ENCODE peak calls at places on chromosomes 12 and 14, in five cellular contexts. F, E, G, A and X are unnamed samples.

GRCh38 chr12:132559652-132560420 is 50.5 kb downstream of the LRCOL1 start:
- DNase-seq in F (peak), A (peak), G (no peak), E (peak), X (peak)

GRCh38 chr12:6827982-6828670 is at the start of gene P3H3:
- DNase-seq in G (no peak), E (peak), A (peak), F (no peak), X (no peak)

GRCh38 chr12:19192709-19193108 is 63.2 kb downstream of the PLEKHA5 start:
- DNase-seq in E (no peak), G (no peak), A (no peak), F (no peak), X (no peak)

GRCh38 chr14:83173687-83174086 is 1640.0 kb upstream of the SEL1L start:
- DNase-seq in G (no peak), F (no peak), E (no peak), A (no peak), X (no peak)

GRCh38 chr12:31477669-31478068 is 113.3 kb downstream of the DENND5B start:
- DNase-seq in F (no peak), G (no peak), E (no peak), A (no peak), X (peak)

GRCh38 chr14:87286191-87286590 is 706.8 kb downstream of the GALC start:
- DNase-seq in F (no peak), G (no peak), A (no peak), E (no peak), X (no peak)

GRCh38 chr14:55955175-55955574 is 163.0 kb upstream of the PELI2 start:
- DNase-seq in G (no peak), E (no peak), F (no peak), A (no peak), X (no peak)

GRCh38 chr12:60106207-60106606 is 510.4 kb downstream of the SLC16A7 start:
- DNase-seq in E (peak), A (peak), G (no peak), F (no peak), X (no peak)

GRCh38 chr12:125125271-125125670 is 60.0 kb downstream of the AACS start:
- DNase-seq in F (no peak), G (no peak), E (no peak), A (no peak), X (no peak)

GRCh38 chr12:25800101-25800500 is 158.4 kb upstream of the RASSF8 start:
- DNase-seq in A (no peak), G (no peak), F (no peak), E (no peak), X (no peak)

GRCh38 chr14:63867926-63868921 is 15.4 kb downstream of the SYNE2 start:
- DNase-seq in E (no peak), G (no peak), A (no peak), F (peak), X (no peak)

GRCh38 chr12:108199111-108199510 is 70.0 kb downstream of the WSCD2 start:
- DNase-seq in G (no peak), A (no peak), E (no peak), F (no peak), X (no peak)

GRCh38 chr14:55869397-55870049 is 248.7 kb upstream of the PELI2 start:
- DNase-seq in A (peak), G (no peak), F (no peak), E (no peak), X (no peak)

GRCh38 chr14:103630364-103631108 is 1.5 kb downstream of the KLC1 start:
- DNase-seq in F (no peak), E (peak), A (no peak), G (no peak), X (no peak)

GRCh38 chr12:8860165-8860961 is 37.9 kb downstream of the A2ML1 start:
- DNase-seq in F (peak), A (peak), G (no peak), E (peak), X (peak)

GRCh38 chr12:47717443-47718193 is 7.7 kb downstream of the ENDOU start:
- DNase-seq in F (no peak), A (peak), G (no peak), E (peak), X (peak)

GRCh38 chr14:50590464-50590863 is 30.5 kb downstream of the ATL1 start:
- DNase-seq in G (no peak), A (no peak), E (no peak), F (no peak), X (no peak)

GRCh38 chr14:104912053-104912452 is 12.6 kb upstream of the PLD4 start:
- DNase-seq in A (no peak), G (no peak), E (no peak), F (no peak), X (no peak)

GRCh38 chr14:104919993-104920315 is 4.7 kb upstream of the PLD4 start:
- DNase-seq in F (no peak), A (no peak), E (no peak), G (no peak), X (no peak)

GRCh38 chr14:104923596-104924420 is 871 bp upstream of the PLD4 start:
- DNase-seq in G (no peak), F (no peak), E (no peak), A (no peak), X (no peak)

GRCh38 chr14:104913413-104913812 is 11.3 kb upstream of the PLD4 start:
- DNase-seq in A (no peak), E (no peak), F (no peak), G (no peak), X (no peak)

GRCh38 chr14:104917992-104918391 is 6.7 kb upstream of the PLD4 start:
- DNase-seq in F (no peak), G (no peak), A (no peak), E (no peak), X (no peak)
- TF ChIP-seq CTCF in F (no peak), G (no peak), A (no peak), E (no peak), X (no peak)

GRCh38 chr12:24595652-24596235 is 353.2 kb downstream of the BCAT1 start:
- DNase-seq in G (no peak), E (peak), F (no peak), A (peak), X (no peak)
- TF ChIP-seq CTCF in G (peak), E (peak), F (peak), A (peak), X (no peak)

GRCh38 chr12:83827860-83828259 is 1084.7 kb downstream of the SLC6A15 start:
- DNase-seq in F (no peak), A (peak), G (no peak), E (no peak), X (no peak)
- TF ChIP-seq CTCF in F (no peak), A (peak), G (no peak), E (no peak), X (no peak)

GRCh38 chr14:59511916-59512530 is 27.7 kb downstream of the JKAMP start:
- DNase-seq in E (no peak), G (no peak), A (no peak), F (no peak), X (peak)
- TF ChIP-seq CTCF in E (peak), G (peak), A (peak), F (peak), X (peak)